ENCODE peak calls at places on chromosomes 2 and 18, in four cellular contexts. A is heart right ventricle, H is colonic mucosa, K is adipocyte. S is an unnamed sample.

GRCh38 chr2:43838560-43839267 is at the start of the genes ABCG5 and ABCG8:
- DNase-seq in A (no peak), H (no peak), K (no peak), S (no peak)

GRCh38 chr2:100427627-100428258 is 10.3 kb upstream of the CHST10 start:
- DNase-seq in A (no peak), H (peak), K (peak), S (peak)

GRCh38 chr18:35949903-35950627 is 22.4 kb upstream of the RMP24 start:
- DNase-seq in A (peak), H (peak), K (peak), S (peak)

GRCh38 chr2:150410809-150411208 is 76.7 kb downstream of the RND3 start:
- DNase-seq in A (no peak), H (no peak), K (peak), S (no peak)

GRCh38 chr2:109670556-109671411 is 56.6 kb downstream of the SOWAHC start:
- DNase-seq in A (no peak), H (no peak), K (no peak), S (no peak)

GRCh38 chr2:45978302-45978859 is 318.8 kb upstream of the EPAS1 start:
- DNase-seq in A (no peak), H (no peak), K (no peak), S (no peak)

GRCh38 chr18:46482831-46483230 is 174.2 kb downstream of the LOXHD1 start:
- DNase-seq in A (no peak), H (no peak), K (no peak), S (no peak)

GRCh38 chr2:238224636-238225035 is 15.2 kb downstream of the HES6 start:
- DNase-seq in A (no peak), H (no peak), K (no peak), S (no peak)

GRCh38 chr2:4358855-4359254 is 655.5 kb downstream of the DCDC2C start:
- DNase-seq in A (no peak), H (no peak), K (no peak), S (no peak)

GRCh38 chr2:230942920-230943896 is 18.2 kb upstream of the GPR55 start:
- DNase-seq in A (no peak), H (no peak), K (no peak), S (no peak)

GRCh38 chr2:227453810-227454209 is 18.1 kb upstream of the AGFG1 start:
- DNase-seq in A (no peak), H (no peak), K (no peak), S (no peak)

GRCh38 chr2:45443012-45443411 is 168.1 kb downstream of the SRBD1 start:
- DNase-seq in A (no peak), H (no peak), K (no peak), S (no peak)

GRCh38 chr2:12778369-12778768 is 61.6 kb downstream of the TRIB2 start:
- DNase-seq in A (no peak), H (no peak), K (no peak), S (no peak)

GRCh38 chr2:60819936-60820335 is 61.4 kb upstream of the REL start:
- DNase-seq in A (no peak), H (no peak), K (no peak), S (no peak)

GRCh38 chr2:239303711-239304532 is 96.9 kb downstream of the HDAC4 start:
- DNase-seq in A (no peak), H (no peak), K (no peak), S (peak)

GRCh38 chr2:236086403-236086970 is 81.7 kb downstream of the GBX2 start:
- DNase-seq in A (no peak), H (no peak), K (no peak), S (no peak)

GRCh38 chr18:62610509-62611394 is 87.9 kb downstream of the ZCCHC2 start:
- DNase-seq in A (no peak), H (no peak), K (no peak), S (no peak)

GRCh38 chr2:21561965-21562364 is 438.2 kb downstream of the TDRD15 start:
- DNase-seq in A (no peak), H (no peak), K (no peak), S (no peak)

GRCh38 chr2:212073360-212073759 is 465.2 kb downstream of the ERBB4 start:
- DNase-seq in A (no peak), H (no peak), K (no peak), S (no peak)

GRCh38 chr2:196413821-196414274 is 225.7 kb upstream of the CCDC150 start:
- DNase-seq in A (no peak), H (no peak), K (no peak), S (no peak)

GRCh38 chr18:32441536-32441935 is 29.1 kb downstream of the GAREM1 start:
- DNase-seq in A (no peak), H (no peak), K (no peak), S (no peak)
- H3K4me3 ChIP-seq in A (no peak), H (no peak), K (peak), S (peak)

DNA sequence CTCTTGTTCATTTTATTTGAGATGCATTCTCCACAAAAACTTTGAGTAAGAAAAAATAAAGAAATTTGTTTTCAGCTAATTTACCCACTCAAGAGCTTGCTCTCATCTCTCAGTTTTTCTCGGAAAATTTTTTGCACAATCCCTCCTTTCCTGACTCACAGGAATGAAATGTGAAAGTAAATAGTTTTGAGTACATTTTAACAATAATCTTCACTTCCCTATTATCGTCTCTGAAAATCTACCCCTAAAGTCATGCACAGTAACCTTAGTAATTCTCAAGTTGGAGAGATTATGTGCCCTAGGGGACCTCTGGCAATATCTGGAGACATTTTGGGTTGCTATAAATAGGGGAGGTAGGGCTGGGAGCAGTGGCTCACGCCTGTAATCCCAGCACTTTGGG is 2.6 kb downstream of the CYB5A start:
- DNase-seq in A (no peak), H (no peak), K (peak), S (no peak)
- H3K4me3 ChIP-seq in A (no peak), H (no peak), K (peak), S (no peak)

DNA sequence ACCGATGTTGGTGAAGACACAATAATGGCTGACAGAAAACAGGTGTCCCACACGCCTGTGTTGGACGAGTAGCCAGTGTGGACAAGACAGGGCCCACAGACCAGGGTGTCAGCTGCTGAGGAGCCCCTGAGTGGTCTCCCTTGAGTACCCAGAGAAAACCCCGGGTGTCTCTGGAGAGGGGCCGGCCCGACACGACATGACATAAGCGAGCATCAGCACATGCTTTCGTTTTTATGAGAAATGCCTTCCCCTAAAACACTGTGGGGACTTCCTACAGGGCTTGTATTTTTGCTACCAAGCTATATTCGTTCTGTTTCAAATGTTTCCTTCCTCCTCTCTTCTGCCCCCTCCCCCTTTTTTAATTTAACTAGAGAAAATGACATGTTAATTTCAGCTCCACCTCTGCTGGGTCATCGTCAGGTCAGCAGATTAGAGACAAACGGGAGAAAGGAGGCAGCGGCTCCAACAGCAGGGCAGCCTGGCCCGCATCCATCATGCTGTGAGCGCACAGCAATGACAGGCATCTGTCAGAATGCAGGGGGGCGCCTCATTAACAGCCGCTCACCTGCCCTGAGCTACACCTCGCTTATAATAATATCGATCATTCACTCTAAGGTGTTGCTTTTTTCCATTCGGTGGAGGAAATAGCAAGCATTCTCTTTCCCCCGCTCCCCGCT is 286.3 kb downstream of the ZNF516 start:
- DNase-seq in A (no peak), H (no peak), K (no peak), S (no peak)
- H3K4me3 ChIP-seq in A (no peak), H (no peak), K (peak), S (no peak)

GRCh38 chr2:42834161-42834560 is 41.8 kb upstream of the HAAO start:
- DNase-seq in A (no peak), H (no peak), K (no peak), S (no peak)

GRCh38 chr2:42838133-42838532 is 45.8 kb upstream of the HAAO start:
- DNase-seq in A (no peak), H (no peak), K (no peak), S (no peak)

GRCh38 chr2:42840141-42840540 is 47.8 kb upstream of the HAAO start:
- DNase-seq in A (no peak), H (no peak), K (no peak), S (no peak)

GRCh38 chr2:42832289-42832634 is 39.9 kb upstream of the HAAO start:
- DNase-seq in A (no peak), H (no peak), K (no peak), S (no peak)

DNA sequence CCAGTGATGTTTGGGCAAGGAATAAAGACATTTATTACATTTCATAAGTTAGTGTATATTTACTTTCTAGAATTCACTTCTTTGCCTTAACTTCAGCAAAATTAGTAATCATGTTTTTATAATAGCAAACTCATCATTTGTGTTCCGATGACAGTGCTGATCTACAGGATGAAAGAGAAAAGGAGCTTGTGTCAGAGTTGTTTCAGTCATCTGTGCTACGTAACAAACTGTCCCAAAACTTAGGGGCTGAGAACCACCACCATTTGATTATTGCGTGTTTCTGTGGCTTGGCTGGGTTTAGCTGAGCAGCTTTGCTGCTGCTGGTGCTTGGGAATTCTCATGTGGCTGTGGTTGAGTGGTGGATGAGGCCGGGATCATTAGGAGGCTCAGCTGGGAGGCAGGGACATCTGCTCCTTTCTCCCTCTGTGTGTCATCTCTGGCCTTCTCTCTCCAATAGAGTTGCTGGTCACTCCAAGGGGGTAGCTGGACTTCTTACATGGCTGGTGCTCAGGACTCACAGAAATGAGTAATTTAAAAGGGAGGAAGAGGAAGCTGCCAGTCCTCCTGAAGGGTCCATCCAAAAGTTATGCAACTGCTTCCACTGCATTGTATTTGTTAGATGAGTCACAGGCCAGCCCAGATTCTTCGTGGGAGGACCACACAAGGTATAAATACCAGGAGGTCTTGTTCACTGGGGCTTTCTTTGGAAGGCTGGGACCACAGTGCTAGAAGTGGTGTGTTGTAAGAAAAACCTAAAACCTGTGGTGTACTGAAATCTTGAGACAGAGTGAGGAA is 43.4 kb upstream of the HAAO start:
- DNase-seq in A (no peak), H (no peak), K (peak), S (no peak)
- H3K4me3 ChIP-seq in A (no peak), H (no peak), K (no peak), S (no peak)

GRCh38 chr18:79400091-79400590 is 4.4 kb downstream of the NFATC1 start:
- DNase-seq in A (peak), H (peak), K (peak), S (peak)

GRCh38 chr18:79402977-79403722 is 7.4 kb downstream of the NFATC1 start:
- DNase-seq in A (peak), H (peak), K (peak), S (peak)

GRCh38 chr18:79402209-79402576 is 6.5 kb downstream of the NFATC1 start:
- DNase-seq in A (no peak), H (no peak), K (no peak), S (peak)

GRCh38 chr18:79400591-79401381 is 5.1 kb downstream of the NFATC1 start:
- DNase-seq in A (no peak), H (no peak), K (peak), S (peak)

DNA sequence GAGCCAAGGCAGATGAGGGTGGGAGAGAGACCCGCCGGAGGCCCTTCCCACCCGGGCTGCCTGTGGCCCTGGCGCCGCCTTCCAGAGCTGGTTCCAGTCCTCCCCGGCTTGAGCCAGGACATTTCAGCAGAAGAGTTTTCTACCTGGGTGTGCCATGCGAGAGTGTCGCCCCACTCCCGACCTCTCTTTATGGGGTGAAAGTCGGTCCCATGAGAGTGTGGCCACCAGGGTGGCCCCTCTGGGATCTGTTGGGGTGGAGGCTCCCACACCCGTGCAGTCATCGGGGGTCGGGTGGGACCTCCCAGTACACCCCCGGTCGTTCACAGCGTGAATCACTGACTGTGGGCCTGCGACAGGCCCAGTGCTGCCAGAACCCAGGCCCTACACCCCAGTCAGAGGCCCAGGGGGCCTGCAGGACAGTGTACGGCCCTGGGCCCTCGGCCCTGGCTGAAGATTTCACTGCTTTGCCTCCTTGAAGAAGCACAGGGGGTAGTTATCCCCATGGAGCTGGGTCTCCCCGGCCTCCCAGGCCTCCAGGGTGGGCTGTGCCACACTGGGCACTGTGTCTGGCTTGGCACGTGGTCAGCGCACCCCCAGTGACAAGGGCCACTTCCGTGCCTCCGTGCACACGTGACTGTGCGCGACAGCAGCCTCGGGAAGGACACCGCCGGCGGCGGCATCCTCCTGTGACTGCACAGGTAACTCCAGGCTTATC is 5.9 kb downstream of the NFATC1 start:
- DNase-seq in A (no peak), H (no peak), K (no peak), S (peak)
- H3K4me3 ChIP-seq in A (no peak), H (peak), K (no peak), S (peak)

GRCh38 chr2:127609031-127609751 is 36.8 kb upstream of the GPR17 start:
- DNase-seq in A (no peak), H (no peak), K (no peak), S (no peak)

GRCh38 chr2:127606594-127607398 is 39.2 kb upstream of the GPR17 start:
- DNase-seq in A (no peak), H (no peak), K (no peak), S (no peak)

GRCh38 chr2:127609818-127610217 is 36.1 kb upstream of the GPR17 start:
- DNase-seq in A (no peak), H (no peak), K (no peak), S (no peak)

GRCh38 chr2:127607399-127607908 is 38.5 kb upstream of the GPR17 start:
- DNase-seq in A (no peak), H (no peak), K (no peak), S (no peak)

GRCh38 chr2:127608061-127609011 is 37.6 kb upstream of the GPR17 start:
- DNase-seq in A (no peak), H (no peak), K (no peak), S (no peak)
- H3K4me3 ChIP-seq in A (no peak), H (no peak), K (no peak), S (no peak)

S was measured in psoas muscle.